ENCODE peak calls at places on chromosomes 4 and X, in six cellular contexts. N is Calu3, E is tibial nerve, R is type B pancreatic cell, O is left kidney, A is kidney tubule cell. U is an unnamed sample.

GRCh38 chr4:143599827-143600226 is 86.3 kb downstream of the SMARCA5 start:
- DNase-seq in N (no peak), E (no peak), R (no peak), O (no peak), A (no peak), U (no peak)

GRCh38 chr4:90226734-90227133 is 99.5 kb downstream of the CCSER1 start:
- DNase-seq in N (no peak), E (no peak), R (no peak), O (no peak), A (peak), U (no peak)

GRCh38 chrX:40094900-40095587 is 2.7 kb downstream of the BCOR start:
- DNase-seq in N (no peak), E (no peak), R (no peak), O (peak), A (peak), U (no peak)

GRCh38 chr4:24778427-24779225 is 16.7 kb upstream of the SOD3 start:
- DNase-seq in N (no peak), E (peak), R (no peak), O (no peak), A (no peak), U (peak)

GRCh38 chrX:9656277-9656676 is 109.4 kb downstream of the GPR143 start:
- DNase-seq in N (no peak), E (no peak), R (no peak), O (peak), A (peak), U (no peak)

GRCh38 chr4:7156273-7157139 is 35.8 kb upstream of the SORCS2 start:
- DNase-seq in N (no peak), E (peak), R (no peak), O (peak), A (no peak), U (peak)

GRCh38 chr4:85486425-85487101 is 11.6 kb downstream of the ARHGAP24 start:
- DNase-seq in N (no peak), E (no peak), R (no peak), O (peak), A (no peak), U (no peak)

GRCh38 chr4:25787891-25788331 is 74.9 kb downstream of the SEL1L3 start:
- DNase-seq in N (peak), E (no peak), R (no peak), O (no peak), A (no peak), U (no peak)

GRCh38 chrX:12955882-12956703 is 18.8 kb upstream of the TMSB4X start:
- DNase-seq in N (peak), E (peak), R (no peak), O (peak), A (peak), U (peak)

GRCh38 chr4:140740422-140740821 is 15.8 kb downstream of the TBC1D9 start:
- DNase-seq in N (no peak), E (no peak), R (no peak), O (peak), A (no peak), U (no peak)

GRCh38 chr4:17545374-17546140 is 30.6 kb downstream of the CLRN2 start:
- DNase-seq in N (no peak), E (no peak), R (no peak), O (no peak), A (no peak), U (no peak)

GRCh38 chr4:161336016-161336415 is 827.8 kb downstream of the FSTL5 start:
- DNase-seq in N (no peak), E (no peak), R (no peak), O (no peak), A (no peak), U (peak)

GRCh38 chrX:155215443-155216178 is 649 bp upstream of the VBP1 start:
- DNase-seq in N (no peak), E (no peak), R (no peak), O (no peak), A (no peak), U (no peak)

U was measured in MG63.